ENCODE peak calls at places on chromosomes 1 and 21, in ten cellular contexts. D, I, Y, L, Z, M, P, F, S and W are unnamed samples. For H3K9me3 and H3K36me3, the result is how much of the 10 kb centered on the place peaks cover.

GRCh38 chr1:24248859-24249258 is 61.8 kb upstream of the IFNLR1 start:
- DNase-seq in L (no peak), M (no peak), Z (no peak), I (no peak), Y (no peak), S (no peak), D (no peak), P (no peak), F (no peak), W (no peak)

GRCh38 chr1:157540852-157541251 is 11.5 kb downstream of the FCRL5 start:
- DNase-seq in D (no peak), Y (no peak), M (peak), I (no peak), L (no peak), P (no peak), S (no peak), F (no peak), Z (no peak), W (no peak)

GRCh38 chr1:208924958-208925357 is 658.6 kb upstream of the CAMK1G start:
- DNase-seq in S (no peak), I (no peak), P (no peak), F (no peak), Z (no peak), D (no peak), M (no peak), L (no peak), Y (no peak), W (no peak)

GRCh38 chr1:108045370-108045950 is 80.5 kb upstream of the VAV3 start:
- DNase-seq in Z (no peak), P (no peak), I (no peak), L (no peak), S (no peak), Y (no peak), M (no peak), D (no peak), F (no peak), W (no peak)

GRCh38 chr1:244319283-244320132 is 132.2 kb downstream of the ADSS2 start:
- DNase-seq in D (no peak), Z (no peak), P (no peak), I (peak), L (peak), F (peak), M (peak), Y (peak), S (no peak), W (no peak)

GRCh38 chr1:13823936-13824335 is 123.9 kb downstream of the PRDM2 start:
- DNase-seq in Y (no peak), L (no peak), D (no peak), M (no peak), S (no peak), P (peak), Z (no peak), F (no peak), I (no peak), W (no peak)

GRCh38 chr1:111227434-111227833 is at the start of gene CHI3L2:
- DNase-seq in L (peak), Y (no peak), Z (no peak), M (no peak), P (no peak), F (peak), I (no peak), S (no peak), D (no peak), W (no peak)

GRCh38 chr1:242468749-242469148 is 55.7 kb downstream of the PLD5 start:
- DNase-seq in D (no peak), L (no peak), F (no peak), I (no peak), Z (no peak), M (peak), Y (no peak), S (no peak), P (no peak), W (no peak)

GRCh38 chr1:235649722-235650163 is at the start of gene GNG4:
- DNase-seq in F (no peak), S (peak), Y (peak), M (no peak), I (no peak), Z (no peak), D (no peak), P (peak), L (no peak), W (peak)

GRCh38 chr1:184610872-184611614 is 143.6 kb downstream of the EDEM3 start:
- DNase-seq in L (no peak), D (no peak), F (peak), I (no peak), Y (no peak), Z (no peak), M (no peak), P (no peak), S (no peak), W (peak)

GRCh38 chr1:153985341-153985912 is 712 bp downstream of the RAB13 start:
- DNase-seq in D (no peak), Y (no peak), L (peak), S (peak), P (peak), F (peak), Z (no peak), I (no peak), M (no peak), W (no peak)

GRCh38 chr21:35025206-35026152 is 23.6 kb downstream of the RUNX1 start:
- DNase-seq in Y (no peak), I (no peak), L (no peak), Z (no peak), F (no peak), P (no peak), D (no peak), S (no peak), M (no peak), W (no peak)

GRCh38 chr1:72636636-72637035 is 354.3 kb upstream of the NEGR1 start:
- DNase-seq in I (no peak), Y (no peak), F (peak), D (no peak), P (no peak), Z (no peak), S (no peak), L (no peak), M (no peak), W (no peak)

GRCh38 chr1:43454270-43455011 is 710 bp upstream of the HYI start:
- DNase-seq in S (peak), M (peak), I (peak), L (peak), F (peak), D (peak), Z (peak), P (peak), Y (peak), W (peak)

GRCh38 chr1:226530591-226530990 is 18.0 kb upstream of the STUM start:
- DNase-seq in L (no peak), Y (no peak), I (no peak), F (no peak), S (no peak), P (no peak), Z (no peak), D (no peak), M (no peak), W (no peak)

GRCh38 chr1:67019121-67019520 is 34.8 kb downstream of the SLC35D1 start:
- DNase-seq in M (no peak), Z (no peak), F (no peak), I (no peak), Y (no peak), D (no peak), P (no peak), S (no peak), L (no peak), W (no peak)

GRCh38 chr1:248740876-248741275 is 14.7 kb downstream of the LYPD8 start:
- DNase-seq in S (no peak), D (no peak), I (no peak), Y (no peak), L (no peak), P (no peak), M (no peak), Z (no peak), F (no peak), W (no peak)

GRCh38 chr1:182270731-182271130 is 120.9 kb downstream of the GLUL start:
- DNase-seq in M (no peak), I (no peak), S (no peak), P (no peak), Z (no peak), F (no peak), Y (no peak), D (no peak), L (no peak), W (no peak)

GRCh38 chr1:2778220-2778592 is 23.3 kb downstream of the TTC34 start:
- DNase-seq in S (no peak), M (no peak), Z (no peak), L (no peak), I (no peak), D (no peak), Y (no peak), F (no peak), P (no peak), W (no peak)

GRCh38 chr1:182259229-182259872 is 132.2 kb downstream of the GLUL start:
- DNase-seq in D (peak), I (peak), P (peak), F (peak), Y (peak), S (no peak), Z (no peak), M (peak), L (no peak), W (no peak)

GRCh38 chr1:231934797-231935196 is 308.2 kb downstream of the DISC1 start:
- DNase-seq in Z (no peak), I (no peak), Y (no peak), D (no peak), M (peak), S (no peak), L (peak), P (no peak), F (peak), W (peak)

GRCh38 chr1:37303884-37304574 is 170.4 kb upstream of the ZC3H12A start:
- DNase-seq in Y (no peak), M (no peak), I (no peak), D (no peak), F (no peak), Z (no peak), P (no peak), L (no peak), S (no peak), W (no peak)

GRCh38 chr1:39525366-39526165 is 34.1 kb downstream of the BMP8A start:
- DNase-seq in M (no peak), Y (no peak), P (no peak), D (no peak), F (no peak), S (no peak), Z (no peak), L (no peak), I (no peak), W (peak)

GRCh38 chr1:94628174-94628843 is 86.8 kb upstream of the F3 start:
- DNase-seq in S (no peak), Y (no peak), Z (no peak), I (no peak), M (no peak), P (peak), F (no peak), L (no peak), D (no peak), W (no peak)

GRCh38 chr1:18965206-18966173 is 9.0 kb upstream of the IFFO2 start:
- DNase-seq in P (no peak), L (peak), D (no peak), F (no peak), S (no peak), Y (no peak), I (no peak), Z (no peak), M (peak), W (no peak)

GRCh38 chr1:15836772-15837669 is 10.5 kb upstream of the SPEN start:
- DNase-seq in D (peak), M (no peak), Y (peak), F (no peak), P (no peak), Z (no peak), S (peak), I (peak), L (no peak), W (no peak)

GRCh38 chr1:42923367-42924248 is 35.1 kb downstream of the SLC2A1 start:
- DNase-seq in Z (no peak), M (no peak), S (no peak), L (no peak), D (no peak), P (no peak), Y (no peak), I (no peak), F (no peak), W (no peak)

GRCh38 chr1:226784081-226785049 is 45.3 kb upstream of the ITPKB start:
- DNase-seq in L (no peak), D (no peak), Z (no peak), M (peak), S (no peak), F (no peak), P (no peak), Y (no peak), I (no peak), W (no peak)

GRCh38 chr1:119435061-119435460 is 20.1 kb downstream of the HSD3B2 start:
- DNase-seq in P (no peak), Y (no peak), M (peak), L (no peak), S (no peak), I (no peak), D (no peak), Z (no peak), F (no peak), W (no peak)

GRCh38 chr1:37692078-37692833 is at the start of gene CDCA8:
- DNase-seq in D (peak), S (peak), Y (peak), Z (peak), F (peak), I (peak), L (peak), M (peak), P (peak), W (peak)

GRCh38 chr1:2783435-2784397 is 17.8 kb downstream of the TTC34 start:
- DNase-seq in Y (no peak), M (no peak), F (no peak), S (no peak), I (no peak), L (no peak), P (no peak), Z (no peak), D (no peak), W (no peak)

GRCh38 chr21:35764077-35764476 is 296.2 kb downstream of the SETD4 start:
- DNase-seq in Y (no peak), M (no peak), L (no peak), P (no peak), I (no peak), D (no peak), F (no peak), Z (no peak), S (no peak), W (no peak)

GRCh38 chr1:244836135-244836521 is 670 bp downstream of the COX20 start:
- DNase-seq in I (no peak), D (no peak), P (no peak), L (peak), F (peak), M (peak), Z (no peak), S (no peak), Y (no peak), W (no peak)

GRCh38 chr1:211944733-211945500 is 90.4 kb downstream of the INTS7 start:
- DNase-seq in Y (no peak), P (no peak), D (no peak), I (no peak), M (peak), F (peak), L (peak), Z (no peak), S (no peak), W (no peak)

GRCh38 chr1:32686387-32686786 is 16.2 kb downstream of the SYNC start:
- DNase-seq in D (no peak), P (no peak), L (no peak), Y (no peak), F (no peak), I (no peak), Z (no peak), S (no peak), M (no peak), W (no peak)

DNA sequence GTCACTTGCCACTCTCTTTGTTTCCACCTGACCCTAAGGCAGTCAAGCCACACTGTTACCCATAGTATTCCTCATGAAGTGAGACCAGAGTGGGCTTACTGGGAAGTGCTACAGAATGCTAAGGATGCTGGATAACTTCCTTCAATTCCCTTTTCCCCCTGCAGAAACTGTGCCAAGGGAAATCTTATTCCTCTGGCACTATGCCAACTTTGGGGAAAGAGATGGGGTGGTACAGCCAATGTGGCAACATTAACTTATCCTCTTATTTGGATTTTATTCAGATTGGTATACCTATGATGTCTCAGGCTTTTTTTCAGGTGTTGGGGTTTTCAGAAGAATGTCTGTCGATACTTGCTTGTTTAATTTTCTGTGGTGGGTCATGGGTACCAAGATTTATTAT is 599.4 kb upstream of the PBX1 start:
- DNase-seq in P (no peak), Y (no peak), D (no peak), Z (no peak), F (no peak), M (no peak), L (no peak), S (no peak), I (no peak), W (no peak)
- H3K9me3 ChIP-seq in P (under half), Y (under half), D (under half), Z (under half), F (under half), M (under half), L (under half), S (under half), I (under half), W (under half)

DNA sequence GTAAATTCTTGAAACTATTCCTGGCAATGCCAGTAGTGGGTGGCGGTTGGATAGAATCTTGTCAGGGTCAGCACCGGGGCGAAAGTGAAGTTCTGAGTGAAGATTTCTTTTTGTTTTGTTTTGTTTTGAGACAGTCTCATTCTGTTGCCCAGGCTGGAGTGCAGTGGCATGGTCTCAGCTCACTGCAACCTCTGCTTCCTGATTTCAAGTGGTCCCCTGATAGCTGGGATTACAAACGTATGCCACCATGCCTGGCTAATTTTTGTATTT is 33.3 kb downstream of the PCNT start:
- DNase-seq in L (no peak), P (no peak), S (no peak), D (no peak), Z (no peak), F (no peak), I (no peak), Y (no peak), M (no peak), W (no peak)
- H3K36me3 ChIP-seq in L (half or more), P (half or more), S (under half), D (half or more), Z (under half), F (under half), I (half or more), Y (under half), M (under half), W (half or more)

GRCh38 chr1:216559359-216559758 is 136.1 kb upstream of the USH2A start:
- DNase-seq in M (peak), F (no peak), S (no peak), I (no peak), Y (no peak), L (no peak), P (no peak), Z (no peak), D (no peak), W (no peak)
- H3K9me3 ChIP-seq in M (under half), F (under half), S (under half), I (under half), Y (under half), L (under half), P (under half), Z (under half), D (under half), W (under half)

GRCh38 chr1:21451212-21451611 is 11.3 kb downstream of the NBPF3 start:
- DNase-seq in F (peak), M (peak), I (no peak), Z (no peak), P (no peak), L (peak), D (no peak), Y (no peak), S (no peak), W (no peak)
- H3K36me3 ChIP-seq in F (under half), M (under half), I (under half), Z (under half), P (under half), L (under half), D (under half), Y (under half), S (under half), W (under half)

DNA sequence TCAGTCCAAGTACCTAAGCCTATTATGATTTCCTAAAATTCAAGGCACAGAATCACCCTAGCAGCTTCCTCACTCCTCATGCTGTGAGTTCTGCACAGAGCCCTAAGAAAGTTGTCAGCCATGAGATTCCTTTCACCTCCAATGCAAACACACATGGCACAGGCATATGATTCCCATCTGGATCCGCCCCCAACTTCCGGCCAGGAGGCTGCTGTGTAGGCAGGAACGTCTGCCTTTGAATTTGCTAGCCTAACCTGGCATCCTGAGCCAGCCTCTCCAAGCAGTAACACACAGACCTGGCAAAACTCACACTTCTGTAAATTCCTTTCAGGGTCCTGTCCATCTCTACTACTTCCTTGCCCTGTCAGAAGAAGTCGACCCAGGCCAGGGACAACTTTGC is 521.1 kb upstream of the BEND5 start:
- DNase-seq in S (no peak), Z (no peak), P (no peak), L (no peak), D (no peak), I (no peak), F (no peak), M (no peak), Y (no peak), W (peak)
- H3K9me3 ChIP-seq in S (under half), Z (under half), P (under half), L (under half), D (under half), I (under half), F (under half), M (under half), Y (under half), W (under half)

GRCh38 chr21:45211661-45212060 is 76.0 kb downstream of the POFUT2 start:
- DNase-seq in F (no peak), D (no peak), M (no peak), I (no peak), S (no peak), Y (no peak), P (no peak), L (no peak), Z (no peak), W (peak)

GRCh38 chr21:45215214-45215613 is 72.5 kb downstream of the POFUT2 start:
- DNase-seq in L (no peak), Z (no peak), I (no peak), D (no peak), P (no peak), M (no peak), S (no peak), F (no peak), Y (no peak), W (no peak)

GRCh38 chr21:45210461-45210983 is 77.2 kb downstream of the POFUT2 start:
- DNase-seq in I (no peak), F (no peak), M (no peak), Y (no peak), D (no peak), Z (no peak), S (no peak), P (no peak), L (no peak), W (no peak)

GRCh38 chr21:45209685-45210284 is 77.9 kb downstream of the POFUT2 start:
- DNase-seq in F (no peak), Y (no peak), I (no peak), Z (no peak), D (no peak), L (no peak), M (no peak), P (no peak), S (no peak), W (no peak)

DNA sequence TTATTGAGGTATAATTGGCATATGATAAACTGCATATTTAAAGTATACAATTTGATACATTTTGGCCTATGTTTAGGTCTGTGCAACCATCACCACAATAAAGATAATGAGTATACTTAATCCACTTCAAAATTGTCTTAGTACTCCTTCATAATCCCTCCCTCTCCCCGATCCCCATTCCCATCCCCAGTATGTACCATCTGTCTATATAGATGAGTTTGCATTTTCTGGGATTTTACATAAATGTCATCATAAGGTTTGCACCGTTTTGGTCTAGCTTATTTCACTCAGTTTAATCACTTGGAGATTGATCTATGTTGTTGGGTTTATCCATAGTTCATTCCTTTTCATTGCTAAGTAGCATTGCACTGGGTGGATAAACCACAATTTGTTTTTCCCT is 74.3 kb downstream of the POFUT2 start:
- DNase-seq in I (no peak), S (no peak), M (no peak), F (no peak), L (no peak), D (no peak), Y (no peak), Z (no peak), P (no peak), W (no peak)
- H3K36me3 ChIP-seq in I (under half), S (under half), M (under half), F (under half), L (under half), D (under half), Y (under half), Z (under half), P (under half), W (under half)

GRCh38 chr21:28283652-28284490 is 708.8 kb downstream of the LTN1 start:
- DNase-seq in I (no peak), M (peak), Y (no peak), P (no peak), D (no peak), Z (no peak), L (peak), S (no peak), F (peak), W (peak)
- H3K9me3 ChIP-seq in I (under half), M (under half), Y (under half), P (under half), D (under half), Z (under half), L (under half), S (under half), F (under half), W (under half)